ENCODE peak calls at places on chromosomes 16 and 17, in six cellular contexts. Z, E, Y, I, Q and L are unnamed samples.

GRCh38 chr16:75632857-75633256 is 9.8 kb upstream of the ADAT1 start:
- DNase-seq in Z (no peak), E (no peak), Y (no peak), I (peak), Q (no peak), L (no peak)

GRCh38 chr16:78292726-78293380 is 193.4 kb downstream of the WWOX start:
- DNase-seq in Z (no peak), E (no peak), Y (no peak), I (no peak), Q (no peak), L (no peak)

GRCh38 chr17:78706271-78706915 is 75.7 kb downstream of the CYTH1 start:
- DNase-seq in Z (no peak), E (peak), Y (no peak), I (no peak), Q (no peak), L (peak)

GRCh38 chr17:1718362-1719165 is 5.9 kb upstream of the WDR81 start:
- DNase-seq in Z (no peak), E (no peak), Y (peak), I (no peak), Q (no peak), L (no peak)

GRCh38 chr17:58624751-58625150 is 67.1 kb downstream of the TEX14 start:
- DNase-seq in Z (no peak), E (no peak), Y (no peak), I (no peak), Q (no peak), L (no peak)

GRCh38 chr16:11263737-11264136 is 5.4 kb downstream of the TNP2 start:
- DNase-seq in Z (peak), E (no peak), Y (no peak), I (no peak), Q (peak), L (no peak)

GRCh38 chr17:15106540-15106939 is 158.6 kb downstream of the PMP22 start:
- DNase-seq in Z (no peak), E (no peak), Y (no peak), I (no peak), Q (no peak), L (peak)

GRCh38 chr16:12089492-12090161 is 113.1 kb downstream of the SNX29 start:
- DNase-seq in Z (peak), E (peak), Y (peak), I (no peak), Q (peak), L (peak)

GRCh38 chr17:40244255-40244654 is 25.2 kb downstream of the WIPF2 start:
- DNase-seq in Z (no peak), E (no peak), Y (no peak), I (no peak), Q (no peak), L (no peak)

GRCh38 chr17:49061524-49061943 is 64.3 kb downstream of the IGF2BP1 start:
- DNase-seq in Z (no peak), E (no peak), Y (no peak), I (no peak), Q (no peak), L (peak)

GRCh38 chr17:6636105-6636504 is 4.4 kb downstream of the KIAA0753 start:
- DNase-seq in Z (no peak), E (no peak), Y (no peak), I (no peak), Q (no peak), L (no peak)

GRCh38 chr16:53022374-53022773 is 30.3 kb downstream of the CHD9NB start:
- DNase-seq in Z (no peak), E (peak), Y (no peak), I (peak), Q (no peak), L (peak)

GRCh38 chr16:31458073-31458834 is 1.0 kb upstream of the ARMC5 start:
- DNase-seq in Z (peak), E (peak), Y (peak), I (peak), Q (peak), L (peak)

GRCh38 chr16:87895641-87896141 is 26.4 kb upstream of the SLC7A5 start:
- DNase-seq in Z (peak), E (peak), Y (no peak), I (no peak), Q (peak), L (peak)

GRCh38 chr16:31333686-31334649 is 21.0 kb upstream of the ITGAX start:
- DNase-seq in Z (peak), E (peak), Y (no peak), I (peak), Q (peak), L (no peak)

GRCh38 chr16:85401370-85401916 is 211.7 kb upstream of the GSE1 start:
- DNase-seq in Z (no peak), E (no peak), Y (peak), I (no peak), Q (peak), L (no peak)

GRCh38 chr17:57726213-57726612 is 18.9 kb downstream of the CCDC182 start:
- DNase-seq in Z (no peak), E (no peak), Y (no peak), I (peak), Q (no peak), L (no peak)

GRCh38 chr16:77212736-77213541 is 13.7 kb downstream of the SYCE1L start:
- DNase-seq in Z (peak), E (peak), Y (peak), I (peak), Q (peak), L (no peak)